ENCODE peak calls at places on chromosomes 1 and 21, in five cellular contexts. One of them, this sample, is unnamed.

GRCh38 chr1:42006836-42007235 is 88.1 kb upstream of the HIVEP3 start:
- DNase-seq in esophagus muscularis mucosa: no peak
- DNase-seq in stomach: no peak
- DNase-seq in sigmoid colon: no peak
- DNase-seq in suprapubic skin: no peak
- DNase-seq in this sample: no peak

GRCh38 chr1:229943148-229943714 is 123.8 kb upstream of the GALNT2 start:
- DNase-seq in esophagus muscularis mucosa: no peak
- DNase-seq in stomach: no peak
- DNase-seq in sigmoid colon: no peak
- DNase-seq in suprapubic skin: no peak
- DNase-seq in this sample: no peak

GRCh38 chr1:217482356-217483102 is 148.4 kb downstream of the GPATCH2 start:
- DNase-seq in esophagus muscularis mucosa: no peak
- DNase-seq in stomach: no peak
- DNase-seq in sigmoid colon: no peak
- DNase-seq in suprapubic skin: no peak
- DNase-seq in this sample: no peak

GRCh38 chr1:211577826-211578639 is 928 bp downstream of the SLC30A1 start:
- DNase-seq in esophagus muscularis mucosa: peak; percentile 93
- DNase-seq in stomach: peak; percentile 80
- DNase-seq in sigmoid colon: peak; percentile 83
- DNase-seq in suprapubic skin: peak; percentile 80
- DNase-seq in this sample: peak; percentile 96

GRCh38 chr1:230003409-230003808 is 63.6 kb upstream of the GALNT2 start:
- DNase-seq in esophagus muscularis mucosa: no peak
- DNase-seq in stomach: no peak
- DNase-seq in sigmoid colon: no peak
- DNase-seq in suprapubic skin: no peak
- DNase-seq in this sample: no peak

GRCh38 chr1:94936861-94937620 is 10.1 kb upstream of the CNN3 start:
- DNase-seq in esophagus muscularis mucosa: no peak
- DNase-seq in stomach: no peak
- DNase-seq in sigmoid colon: no peak
- DNase-seq in suprapubic skin: no peak
- DNase-seq in this sample: peak; percentile 68

GRCh38 chr1:238652346-238652968 is 733.9 kb upstream of the CHRM3 start:
- DNase-seq in esophagus muscularis mucosa: no peak
- DNase-seq in stomach: no peak
- DNase-seq in sigmoid colon: no peak
- DNase-seq in suprapubic skin: no peak
- DNase-seq in this sample: no peak

GRCh38 chr1:46345281-46345680 is 4.7 kb downstream of the NSUN4 start:
- DNase-seq in esophagus muscularis mucosa: no peak
- DNase-seq in stomach: no peak
- DNase-seq in sigmoid colon: no peak
- DNase-seq in suprapubic skin: no peak
- DNase-seq in this sample: no peak

GRCh38 chr1:38000233-38000528 is 5.1 kb downstream of the FHL3 start:
- DNase-seq in esophagus muscularis mucosa: no peak
- DNase-seq in stomach: no peak
- DNase-seq in sigmoid colon: no peak
- DNase-seq in suprapubic skin: no peak
- DNase-seq in this sample: no peak

GRCh38 chr1:169348356-169349036 is 19.1 kb downstream of the NME7 start:
- DNase-seq in esophagus muscularis mucosa: no peak
- DNase-seq in stomach: no peak
- DNase-seq in sigmoid colon: no peak
- DNase-seq in suprapubic skin: no peak
- DNase-seq in this sample: peak; percentile 69

GRCh38 chr1:77406661-77407060 is 124.8 kb downstream of the AK5 start:
- DNase-seq in esophagus muscularis mucosa: no peak
- DNase-seq in stomach: no peak
- DNase-seq in sigmoid colon: no peak
- DNase-seq in suprapubic skin: no peak
- DNase-seq in this sample: no peak

GRCh38 chr1:78370779-78371482 is 119.8 kb upstream of the PTGFR start:
- DNase-seq in esophagus muscularis mucosa: no peak
- DNase-seq in stomach: no peak
- DNase-seq in sigmoid colon: no peak
- DNase-seq in suprapubic skin: no peak
- DNase-seq in this sample: no peak

GRCh38 chr1:196651637-196652215 is at the start of gene CFH:
- DNase-seq in esophagus muscularis mucosa: no peak
- DNase-seq in stomach: no peak
- DNase-seq in sigmoid colon: no peak
- DNase-seq in suprapubic skin: no peak
- DNase-seq in this sample: no peak

GRCh38 chr1:98929456-98929855 is 75.2 kb downstream of the PLPPR5 start:
- DNase-seq in esophagus muscularis mucosa: no peak
- DNase-seq in stomach: no peak
- DNase-seq in sigmoid colon: no peak
- DNase-seq in suprapubic skin: no peak
- DNase-seq in this sample: no peak

GRCh38 chr1:204249736-204250427 is 36.1 kb upstream of the GOLT1A start:
- DNase-seq in esophagus muscularis mucosa: no peak
- DNase-seq in stomach: no peak
- DNase-seq in sigmoid colon: no peak
- DNase-seq in suprapubic skin: peak; percentile 28
- DNase-seq in this sample: no peak

GRCh38 chr1:173914366-173914871 is 2.7 kb downstream of the SERPINC1 start:
- DNase-seq in esophagus muscularis mucosa: no peak
- DNase-seq in stomach: peak; percentile 37
- DNase-seq in sigmoid colon: no peak
- DNase-seq in suprapubic skin: no peak
- DNase-seq in this sample: peak; percentile 81

GRCh38 chr1:46681333-46682034 is 9.8 kb downstream of the TEX38 start:
- DNase-seq in esophagus muscularis mucosa: no peak
- DNase-seq in stomach: no peak
- DNase-seq in sigmoid colon: no peak
- DNase-seq in suprapubic skin: no peak
- DNase-seq in this sample: no peak

GRCh38 chr21:29656504-29657227 is 283.1 kb downstream of the GRIK1 start:
- DNase-seq in esophagus muscularis mucosa: no peak
- DNase-seq in stomach: no peak
- DNase-seq in sigmoid colon: no peak
- DNase-seq in suprapubic skin: no peak
- DNase-seq in this sample: no peak

GRCh38 chr1:59028052-59028451 is 244.2 kb upstream of the JUN start:
- DNase-seq in esophagus muscularis mucosa: no peak
- DNase-seq in stomach: no peak
- DNase-seq in sigmoid colon: no peak
- DNase-seq in suprapubic skin: no peak
- DNase-seq in this sample: no peak

GRCh38 chr1:158552296-158552695 is 1.9 kb downstream of the OR6Y1 start:
- DNase-seq in esophagus muscularis mucosa: no peak
- DNase-seq in stomach: no peak
- DNase-seq in sigmoid colon: no peak
- DNase-seq in suprapubic skin: no peak
- DNase-seq in this sample: no peak

GRCh38 chr1:174953657-174954435 is 45.9 kb upstream of the CACYBP start:
- DNase-seq in esophagus muscularis mucosa: no peak
- DNase-seq in stomach: no peak
- DNase-seq in sigmoid colon: no peak
- DNase-seq in suprapubic skin: no peak
- DNase-seq in this sample: peak; percentile 46

GRCh38 chr1:233897325-233898162 is 6.9 kb upstream of the SLC35F3 start:
- DNase-seq in esophagus muscularis mucosa: no peak
- DNase-seq in stomach: no peak
- DNase-seq in sigmoid colon: no peak
- DNase-seq in suprapubic skin: no peak
- DNase-seq in this sample: no peak

GRCh38 chr1:162635418-162635817 is 3.2 kb downstream of the DDR2 start:
- DNase-seq in esophagus muscularis mucosa: no peak
- DNase-seq in stomach: no peak
- DNase-seq in sigmoid colon: no peak
- DNase-seq in suprapubic skin: no peak
- DNase-seq in this sample: no peak

GRCh38 chr21:35616090-35616489 is 444.2 kb downstream of the SETD4 start:
- DNase-seq in esophagus muscularis mucosa: no peak
- DNase-seq in stomach: no peak
- DNase-seq in sigmoid colon: no peak
- DNase-seq in suprapubic skin: no peak
- DNase-seq in this sample: no peak

GRCh38 chr1:20278692-20279130 is 12.0 kb upstream of the VWA5B1 start:
- DNase-seq in esophagus muscularis mucosa: no peak
- DNase-seq in stomach: no peak
- DNase-seq in sigmoid colon: no peak
- DNase-seq in suprapubic skin: no peak
- DNase-seq in this sample: peak; percentile 75

GRCh38 chr1:230277201-230277771 is 148.8 kb downstream of the PGBD5 start:
- DNase-seq in esophagus muscularis mucosa: no peak
- DNase-seq in stomach: peak; percentile 25
- DNase-seq in sigmoid colon: peak; percentile 29
- DNase-seq in suprapubic skin: peak; percentile 15
- DNase-seq in this sample: peak; percentile 97

GRCh38 chr1:228314315-228314657 is 92.3 kb downstream of the TRIM11 start:
- DNase-seq in esophagus muscularis mucosa: no peak
- DNase-seq in stomach: no peak
- DNase-seq in sigmoid colon: no peak
- DNase-seq in suprapubic skin: peak; percentile 51
- DNase-seq in this sample: no peak

GRCh38 chr1:64608651-64609048 is 136.2 kb upstream of the RAVER2 start:
- DNase-seq in esophagus muscularis mucosa: no peak
- DNase-seq in stomach: no peak
- DNase-seq in sigmoid colon: no peak
- DNase-seq in suprapubic skin: no peak
- DNase-seq in this sample: no peak

GRCh38 chr1:220425852-220426251 is 102.1 kb upstream of the MARK1 start:
- DNase-seq in esophagus muscularis mucosa: no peak
- DNase-seq in stomach: no peak
- DNase-seq in sigmoid colon: no peak
- DNase-seq in suprapubic skin: no peak
- DNase-seq in this sample: no peak

GRCh38 chr1:220420700-220421099 is 107.2 kb upstream of the MARK1 start:
- DNase-seq in esophagus muscularis mucosa: no peak
- DNase-seq in stomach: no peak
- DNase-seq in sigmoid colon: no peak
- DNase-seq in suprapubic skin: no peak
- DNase-seq in this sample: no peak
- TF ChIP-seq POLR2AphosphoS5 in esophagus muscularis mucosa: no peak
- TF ChIP-seq POLR2AphosphoS5 in stomach: no peak
- TF ChIP-seq POLR2AphosphoS5 in sigmoid colon: no peak
- TF ChIP-seq POLR2AphosphoS5 in suprapubic skin: no peak
- TF ChIP-seq POLR2AphosphoS5 in this sample: no peak

GRCh38 chr1:36187800-36188593 is 32.0 kb downstream of the MAP7D1 start:
- DNase-seq in esophagus muscularis mucosa: peak; percentile 97
- DNase-seq in stomach: peak; percentile 88
- DNase-seq in sigmoid colon: peak; percentile 96
- DNase-seq in suprapubic skin: peak; percentile 92
- DNase-seq in this sample: peak; percentile 94
- TF ChIP-seq POLR2AphosphoS5 in esophagus muscularis mucosa: peak; percentile 82
- TF ChIP-seq POLR2AphosphoS5 in stomach: peak; percentile 71
- TF ChIP-seq POLR2AphosphoS5 in sigmoid colon: peak; percentile 76
- TF ChIP-seq POLR2AphosphoS5 in suprapubic skin: no peak
- TF ChIP-seq POLR2AphosphoS5 in this sample: no peak

DNA sequence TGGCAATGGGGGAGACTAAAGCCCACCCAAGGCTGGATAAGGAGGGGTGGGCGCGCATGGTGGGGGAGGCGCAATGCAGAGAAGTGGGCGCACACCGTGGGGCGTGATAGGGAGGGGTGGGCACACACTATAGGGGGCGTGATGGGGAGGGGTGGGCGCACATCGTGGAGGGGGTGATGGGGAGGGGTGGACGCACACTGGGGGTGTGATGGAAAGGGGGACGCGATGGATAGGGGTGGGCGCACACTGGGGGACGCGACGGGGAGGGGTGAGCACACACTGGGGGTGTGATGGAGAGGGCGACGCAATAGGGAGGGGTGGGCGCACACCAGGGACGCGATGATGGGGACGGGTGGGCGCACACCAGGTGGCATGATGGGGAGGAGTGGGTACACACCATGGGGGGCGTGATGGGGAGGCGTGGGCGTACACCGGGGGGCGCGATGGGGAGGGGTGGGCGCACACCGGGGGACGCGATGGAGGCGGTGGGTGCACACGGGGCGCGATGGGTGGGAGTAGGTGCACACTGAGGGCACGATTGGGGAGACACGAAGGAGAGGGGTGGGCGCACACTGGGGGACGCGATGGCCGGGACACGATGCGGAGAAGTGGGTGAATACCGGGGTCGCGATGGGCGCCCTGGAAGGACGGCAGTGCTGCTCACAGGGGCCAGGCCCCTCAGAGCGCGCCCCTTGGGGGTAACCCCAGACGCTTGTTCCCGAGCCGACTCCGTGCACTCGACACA is 929 bp downstream of the SUMO3 start:
- DNase-seq in esophagus muscularis mucosa: no peak
- DNase-seq in stomach: no peak
- DNase-seq in sigmoid colon: peak; percentile 69
- DNase-seq in suprapubic skin: no peak
- DNase-seq in this sample: no peak
- TF ChIP-seq POLR2AphosphoS5 in esophagus muscularis mucosa: no peak
- TF ChIP-seq POLR2AphosphoS5 in stomach: no peak
- TF ChIP-seq POLR2AphosphoS5 in sigmoid colon: no peak
- TF ChIP-seq POLR2AphosphoS5 in suprapubic skin: no peak
- TF ChIP-seq POLR2AphosphoS5 in this sample: no peak

GRCh38 chr1:155978973-155979429 is 654 bp upstream of the ARHGEF2 start:
- DNase-seq in esophagus muscularis mucosa: no peak
- DNase-seq in stomach: no peak
- DNase-seq in sigmoid colon: peak; percentile 73
- DNase-seq in suprapubic skin: no peak
- DNase-seq in this sample: no peak
- TF ChIP-seq POLR2AphosphoS5 in esophagus muscularis mucosa: no peak
- TF ChIP-seq POLR2AphosphoS5 in stomach: no peak
- TF ChIP-seq POLR2AphosphoS5 in sigmoid colon: no peak
- TF ChIP-seq POLR2AphosphoS5 in suprapubic skin: no peak
- TF ChIP-seq POLR2AphosphoS5 in this sample: no peak

GRCh38 chr1:224387943-224388342 is 31.3 kb downstream of the CNIH4 start:
- DNase-seq in esophagus muscularis mucosa: no peak
- DNase-seq in stomach: no peak
- DNase-seq in sigmoid colon: no peak
- DNase-seq in suprapubic skin: no peak
- DNase-seq in this sample: no peak
- TF ChIP-seq POLR2AphosphoS5 in esophagus muscularis mucosa: no peak
- TF ChIP-seq POLR2AphosphoS5 in stomach: no peak
- TF ChIP-seq POLR2AphosphoS5 in sigmoid colon: no peak
- TF ChIP-seq POLR2AphosphoS5 in suprapubic skin: no peak
- TF ChIP-seq POLR2AphosphoS5 in this sample: no peak

GRCh38 chr1:202959276-202959620 is 1.1 kb upstream of the ADIPOR1 start:
- DNase-seq in esophagus muscularis mucosa: no peak
- DNase-seq in stomach: no peak
- DNase-seq in sigmoid colon: no peak
- DNase-seq in suprapubic skin: no peak
- DNase-seq in this sample: no peak

GRCh38 chr1:202961220-202961880 is 3.2 kb upstream of the ADIPOR1 start:
- DNase-seq in esophagus muscularis mucosa: no peak
- DNase-seq in stomach: no peak
- DNase-seq in sigmoid colon: no peak
- DNase-seq in suprapubic skin: no peak
- DNase-seq in this sample: no peak

GRCh38 chr1:202958544-202959275 is 598 bp upstream of the ADIPOR1 start:
- DNase-seq in esophagus muscularis mucosa: no peak
- DNase-seq in stomach: no peak
- DNase-seq in sigmoid colon: no peak
- DNase-seq in suprapubic skin: no peak
- DNase-seq in this sample: peak; percentile 32

GRCh38 chr1:202954057-202954745 is 3.9 kb downstream of the ADIPOR1 start:
- DNase-seq in esophagus muscularis mucosa: no peak
- DNase-seq in stomach: no peak
- DNase-seq in sigmoid colon: no peak
- DNase-seq in suprapubic skin: no peak
- DNase-seq in this sample: no peak

GRCh38 chr1:202957733-202958543 is at the start of gene ADIPOR1:
- DNase-seq in esophagus muscularis mucosa: peak; percentile 96
- DNase-seq in stomach: peak; percentile 95
- DNase-seq in sigmoid colon: peak; percentile 96
- DNase-seq in suprapubic skin: peak; percentile 94
- DNase-seq in this sample: peak; percentile 94
- TF ChIP-seq POLR2AphosphoS5 in esophagus muscularis mucosa: peak; percentile 93
- TF ChIP-seq POLR2AphosphoS5 in stomach: peak; percentile 84
- TF ChIP-seq POLR2AphosphoS5 in sigmoid colon: peak; percentile 91
- TF ChIP-seq POLR2AphosphoS5 in suprapubic skin: no peak
- TF ChIP-seq POLR2AphosphoS5 in this sample: peak; percentile 96